ENCODE peak calls at places on chromosomes 1 and 21, in nine cellular contexts. One of them, this sample, is unnamed.

GRCh38 chr1:3707298-3707938 is 44.8 kb upstream of the CCDC27 start:
- DNase-seq in activated CD4-positive, alpha-beta T cell treated with anti-CD3 and anti-CD28 coated beads, Interleukin-2, amount 10 ng/mL, durations not matched to agents 7 days and 5 days: no peak
- DNase-seq in uterus: no peak
- DNase-seq in LHCN-M2: no peak
- DNase-seq in heart right ventricle: no peak
- DNase-seq in astrocyte of the spinal cord: no peak
- DNase-seq in naive thymus-derived CD8-positive, alpha-beta T cell: no peak
- DNase-seq in substantia nigra: no peak
- DNase-seq in mesendoderm: peak
- DNase-seq in this sample: no peak

GRCh38 chr1:31834501-31834900 is 18.7 kb upstream of the SPOCD1 start:
- DNase-seq in activated CD4-positive, alpha-beta T cell treated with anti-CD3 and anti-CD28 coated beads, Interleukin-2, amount 10 ng/mL, durations not matched to agents 7 days and 5 days: no peak
- DNase-seq in uterus: no peak
- DNase-seq in LHCN-M2: no peak
- DNase-seq in heart right ventricle: no peak
- DNase-seq in astrocyte of the spinal cord: no peak
- DNase-seq in naive thymus-derived CD8-positive, alpha-beta T cell: no peak
- DNase-seq in substantia nigra: no peak
- DNase-seq in mesendoderm: no peak
- DNase-seq in this sample: no peak

GRCh38 chr21:36893581-36893980 is 72.9 kb downstream of the HLCS start:
- DNase-seq in activated CD4-positive, alpha-beta T cell treated with anti-CD3 and anti-CD28 coated beads, Interleukin-2, amount 10 ng/mL, durations not matched to agents 7 days and 5 days: no peak
- DNase-seq in uterus: no peak
- DNase-seq in LHCN-M2: no peak
- DNase-seq in heart right ventricle: no peak
- DNase-seq in astrocyte of the spinal cord: no peak
- DNase-seq in naive thymus-derived CD8-positive, alpha-beta T cell: no peak
- DNase-seq in substantia nigra: no peak
- DNase-seq in mesendoderm: no peak
- DNase-seq in this sample: no peak

GRCh38 chr1:211326528-211327340 is at the start of gene TRAF5:
- DNase-seq in activated CD4-positive, alpha-beta T cell treated with anti-CD3 and anti-CD28 coated beads, Interleukin-2, amount 10 ng/mL, durations not matched to agents 7 days and 5 days: peak
- DNase-seq in uterus: peak
- DNase-seq in LHCN-M2: peak
- DNase-seq in heart right ventricle: peak
- DNase-seq in astrocyte of the spinal cord: peak
- DNase-seq in naive thymus-derived CD8-positive, alpha-beta T cell: no peak
- DNase-seq in substantia nigra: no peak
- DNase-seq in mesendoderm: peak
- DNase-seq in this sample: peak

GRCh38 chr1:17360272-17360956 is 11.6 kb upstream of the PADI6 start:
- DNase-seq in activated CD4-positive, alpha-beta T cell treated with anti-CD3 and anti-CD28 coated beads, Interleukin-2, amount 10 ng/mL, durations not matched to agents 7 days and 5 days: no peak
- DNase-seq in uterus: no peak
- DNase-seq in LHCN-M2: no peak
- DNase-seq in heart right ventricle: no peak
- DNase-seq in astrocyte of the spinal cord: no peak
- DNase-seq in naive thymus-derived CD8-positive, alpha-beta T cell: no peak
- DNase-seq in substantia nigra: no peak
- DNase-seq in mesendoderm: no peak
- DNase-seq in this sample: no peak

GRCh38 chr1:116486424-116486823 is 84.4 kb downstream of the CD58 start:
- DNase-seq in activated CD4-positive, alpha-beta T cell treated with anti-CD3 and anti-CD28 coated beads, Interleukin-2, amount 10 ng/mL, durations not matched to agents 7 days and 5 days: no peak
- DNase-seq in uterus: no peak
- DNase-seq in LHCN-M2: peak
- DNase-seq in heart right ventricle: no peak
- DNase-seq in astrocyte of the spinal cord: peak
- DNase-seq in naive thymus-derived CD8-positive, alpha-beta T cell: no peak
- DNase-seq in substantia nigra: no peak
- DNase-seq in mesendoderm: no peak
- DNase-seq in this sample: no peak

GRCh38 chr1:119647228-119647733 is 785 bp downstream of the ZNF697 start:
- DNase-seq in activated CD4-positive, alpha-beta T cell treated with anti-CD3 and anti-CD28 coated beads, Interleukin-2, amount 10 ng/mL, durations not matched to agents 7 days and 5 days: no peak
- DNase-seq in uterus: no peak
- DNase-seq in LHCN-M2: no peak
- DNase-seq in heart right ventricle: peak
- DNase-seq in astrocyte of the spinal cord: peak
- DNase-seq in naive thymus-derived CD8-positive, alpha-beta T cell: no peak
- DNase-seq in substantia nigra: no peak
- DNase-seq in mesendoderm: no peak
- DNase-seq in this sample: no peak

GRCh38 chr1:15739745-15740144 is 2.6 kb upstream of the TMEM82 start:
- DNase-seq in activated CD4-positive, alpha-beta T cell treated with anti-CD3 and anti-CD28 coated beads, Interleukin-2, amount 10 ng/mL, durations not matched to agents 7 days and 5 days: no peak
- DNase-seq in uterus: peak
- DNase-seq in LHCN-M2: no peak
- DNase-seq in heart right ventricle: no peak
- DNase-seq in astrocyte of the spinal cord: no peak
- DNase-seq in naive thymus-derived CD8-positive, alpha-beta T cell: no peak
- DNase-seq in substantia nigra: no peak
- DNase-seq in mesendoderm: no peak
- DNase-seq in this sample: no peak

GRCh38 chr1:84598418-84598817 is 24.2 kb upstream of the CTBS start:
- DNase-seq in activated CD4-positive, alpha-beta T cell treated with anti-CD3 and anti-CD28 coated beads, Interleukin-2, amount 10 ng/mL, durations not matched to agents 7 days and 5 days: no peak
- DNase-seq in uterus: no peak
- DNase-seq in LHCN-M2: peak
- DNase-seq in heart right ventricle: no peak
- DNase-seq in astrocyte of the spinal cord: peak
- DNase-seq in naive thymus-derived CD8-positive, alpha-beta T cell: no peak
- DNase-seq in substantia nigra: no peak
- DNase-seq in mesendoderm: no peak
- DNase-seq in this sample: no peak

GRCh38 chr1:7255303-7256058 is 470.2 kb downstream of the CAMTA1 start:
- DNase-seq in activated CD4-positive, alpha-beta T cell treated with anti-CD3 and anti-CD28 coated beads, Interleukin-2, amount 10 ng/mL, durations not matched to agents 7 days and 5 days: no peak
- DNase-seq in uterus: no peak
- DNase-seq in LHCN-M2: peak
- DNase-seq in heart right ventricle: no peak
- DNase-seq in astrocyte of the spinal cord: peak
- DNase-seq in naive thymus-derived CD8-positive, alpha-beta T cell: no peak
- DNase-seq in substantia nigra: no peak
- DNase-seq in mesendoderm: no peak
- DNase-seq in this sample: no peak

GRCh38 chr1:34132161-34132420 is 32.9 kb downstream of the CSMD2 start:
- DNase-seq in activated CD4-positive, alpha-beta T cell treated with anti-CD3 and anti-CD28 coated beads, Interleukin-2, amount 10 ng/mL, durations not matched to agents 7 days and 5 days: no peak
- DNase-seq in uterus: no peak
- DNase-seq in LHCN-M2: no peak
- DNase-seq in heart right ventricle: no peak
- DNase-seq in astrocyte of the spinal cord: no peak
- DNase-seq in naive thymus-derived CD8-positive, alpha-beta T cell: no peak
- DNase-seq in substantia nigra: no peak
- DNase-seq in mesendoderm: no peak
- DNase-seq in this sample: no peak

GRCh38 chr1:187715483-187715882 is 886.7 kb downstream of the PLA2G4A start:
- DNase-seq in activated CD4-positive, alpha-beta T cell treated with anti-CD3 and anti-CD28 coated beads, Interleukin-2, amount 10 ng/mL, durations not matched to agents 7 days and 5 days: no peak
- DNase-seq in uterus: no peak
- DNase-seq in LHCN-M2: no peak
- DNase-seq in heart right ventricle: no peak
- DNase-seq in astrocyte of the spinal cord: no peak
- DNase-seq in naive thymus-derived CD8-positive, alpha-beta T cell: no peak
- DNase-seq in substantia nigra: no peak
- DNase-seq in mesendoderm: no peak
- DNase-seq in this sample: no peak

GRCh38 chr1:17768651-17769241 is 13.6 kb downstream of the ACTL8 start:
- DNase-seq in activated CD4-positive, alpha-beta T cell treated with anti-CD3 and anti-CD28 coated beads, Interleukin-2, amount 10 ng/mL, durations not matched to agents 7 days and 5 days: no peak
- DNase-seq in uterus: peak
- DNase-seq in LHCN-M2: peak
- DNase-seq in heart right ventricle: no peak
- DNase-seq in astrocyte of the spinal cord: peak
- DNase-seq in naive thymus-derived CD8-positive, alpha-beta T cell: no peak
- DNase-seq in substantia nigra: no peak
- DNase-seq in mesendoderm: peak
- DNase-seq in this sample: peak

GRCh38 chr1:180633092-180634045 is 1.5 kb downstream of the XPR1 start:
- DNase-seq in activated CD4-positive, alpha-beta T cell treated with anti-CD3 and anti-CD28 coated beads, Interleukin-2, amount 10 ng/mL, durations not matched to agents 7 days and 5 days: no peak
- DNase-seq in uterus: no peak
- DNase-seq in LHCN-M2: peak
- DNase-seq in heart right ventricle: no peak
- DNase-seq in astrocyte of the spinal cord: peak
- DNase-seq in naive thymus-derived CD8-positive, alpha-beta T cell: no peak
- DNase-seq in substantia nigra: no peak
- DNase-seq in mesendoderm: no peak
- DNase-seq in this sample: no peak

GRCh38 chr1:102851616-102852015 is 256.7 kb downstream of the COL11A1 start:
- DNase-seq in activated CD4-positive, alpha-beta T cell treated with anti-CD3 and anti-CD28 coated beads, Interleukin-2, amount 10 ng/mL, durations not matched to agents 7 days and 5 days: no peak
- DNase-seq in uterus: no peak
- DNase-seq in LHCN-M2: peak
- DNase-seq in heart right ventricle: no peak
- DNase-seq in astrocyte of the spinal cord: peak
- DNase-seq in naive thymus-derived CD8-positive, alpha-beta T cell: no peak
- DNase-seq in substantia nigra: no peak
- DNase-seq in mesendoderm: no peak
- DNase-seq in this sample: no peak

GRCh38 chr1:103106426-103107321 is 1.6 kb downstream of the COL11A1 start:
- DNase-seq in activated CD4-positive, alpha-beta T cell treated with anti-CD3 and anti-CD28 coated beads, Interleukin-2, amount 10 ng/mL, durations not matched to agents 7 days and 5 days: peak
- DNase-seq in uterus: peak
- DNase-seq in LHCN-M2: peak
- DNase-seq in heart right ventricle: no peak
- DNase-seq in astrocyte of the spinal cord: peak
- DNase-seq in naive thymus-derived CD8-positive, alpha-beta T cell: no peak
- DNase-seq in substantia nigra: no peak
- DNase-seq in mesendoderm: peak
- DNase-seq in this sample: peak

GRCh38 chr1:226863446-226863845 is 7.0 kb upstream of the PSEN2 start:
- DNase-seq in activated CD4-positive, alpha-beta T cell treated with anti-CD3 and anti-CD28 coated beads, Interleukin-2, amount 10 ng/mL, durations not matched to agents 7 days and 5 days: no peak
- DNase-seq in uterus: no peak
- DNase-seq in LHCN-M2: peak
- DNase-seq in heart right ventricle: no peak
- DNase-seq in astrocyte of the spinal cord: peak
- DNase-seq in naive thymus-derived CD8-positive, alpha-beta T cell: no peak
- DNase-seq in substantia nigra: no peak
- DNase-seq in mesendoderm: peak
- DNase-seq in this sample: peak

GRCh38 chr1:182069028-182069466 is 7.5 kb upstream of the ZNF648 start:
- DNase-seq in activated CD4-positive, alpha-beta T cell treated with anti-CD3 and anti-CD28 coated beads, Interleukin-2, amount 10 ng/mL, durations not matched to agents 7 days and 5 days: peak
- DNase-seq in uterus: peak
- DNase-seq in LHCN-M2: peak
- DNase-seq in heart right ventricle: peak
- DNase-seq in astrocyte of the spinal cord: peak
- DNase-seq in naive thymus-derived CD8-positive, alpha-beta T cell: no peak
- DNase-seq in substantia nigra: no peak
- DNase-seq in mesendoderm: peak
- DNase-seq in this sample: peak

GRCh38 chr1:203306089-203306969 is 1.0 kb downstream of the BTG2 start:
- DNase-seq in activated CD4-positive, alpha-beta T cell treated with anti-CD3 and anti-CD28 coated beads, Interleukin-2, amount 10 ng/mL, durations not matched to agents 7 days and 5 days: peak
- DNase-seq in uterus: peak
- DNase-seq in LHCN-M2: peak
- DNase-seq in heart right ventricle: peak
- DNase-seq in astrocyte of the spinal cord: peak
- DNase-seq in naive thymus-derived CD8-positive, alpha-beta T cell: peak
- DNase-seq in substantia nigra: peak
- DNase-seq in mesendoderm: peak
- DNase-seq in this sample: peak

GRCh38 chr1:198156111-198156744 is 570 bp upstream of the NEK7 start:
- DNase-seq in activated CD4-positive, alpha-beta T cell treated with anti-CD3 and anti-CD28 coated beads, Interleukin-2, amount 10 ng/mL, durations not matched to agents 7 days and 5 days: peak
- DNase-seq in uterus: peak
- DNase-seq in LHCN-M2: peak
- DNase-seq in heart right ventricle: peak
- DNase-seq in astrocyte of the spinal cord: peak
- DNase-seq in naive thymus-derived CD8-positive, alpha-beta T cell: peak
- DNase-seq in substantia nigra: no peak
- DNase-seq in mesendoderm: peak
- DNase-seq in this sample: peak